ENCODE peak calls at places on chromosome X, in eight cellular contexts. H, K, B, I, P, A, D and E are unnamed samples.
A peak's percentile ranks its signal among the peaks of the same experiment; 100 is the strongest.

GRCh38 chrX:139823806-139824205 is 109.0 kb downstream of the ATP11C start:
- DNase-seq in H (no peak), K (no peak), B (no peak), I (peak; percentile 61), P (no peak), A (no peak), D (peak; percentile 25), E (no peak)

GRCh38 chrX:9878141-9878875 is 88.8 kb upstream of the CLDN34 start:
- DNase-seq in H (no peak), K (no peak), B (no peak), I (no peak), P (peak; percentile 24), A (no peak), D (peak; percentile 65), E (no peak)

GRCh38 chrX:44025611-44026010 is 52.4 kb upstream of the NDP start:
- DNase-seq in H (no peak), K (no peak), B (no peak), I (peak; percentile 45), P (peak; percentile 3), A (no peak), D (peak; percentile 24), E (no peak)

GRCh38 chrX:154398668-154399526 is 720 bp downstream of the RPL10 start:
- DNase-seq in H (no peak), K (peak; percentile 61), B (peak; percentile 88), I (peak; percentile 85), P (peak; percentile 81), A (peak; percentile 70), D (peak; percentile 67), E (peak; percentile 69)

GRCh38 chrX:73825569-73825968 is 262.6 kb downstream of the CHIC1 start:
- DNase-seq in H (no peak), K (no peak), B (no peak), I (no peak), P (no peak), A (no peak), D (no peak), E (no peak)

GRCh38 chrX:27918799-27919198 is 62.5 kb downstream of the DCAF8L1 start:
- DNase-seq in H (no peak), K (peak; percentile 6), B (no peak), I (peak; percentile 55), P (peak; percentile 13), A (no peak), D (peak; percentile 4), E (no peak)

GRCh38 chrX:154397888-154398667 is at the start of gene RPL10:
- DNase-seq in H (peak; percentile 83), K (peak; percentile 94), B (peak; percentile 95), I (peak; percentile 98), P (peak; percentile 98), A (peak; percentile 95), D (peak; percentile 97), E (peak; percentile 98)

GRCh38 chrX:120269379-120270035 is 18.9 kb downstream of the ZBTB33 start:
- DNase-seq in H (no peak), K (peak; percentile 71), B (no peak), I (peak; percentile 11), P (no peak), A (no peak), D (no peak), E (no peak)

GRCh38 chrX:74535633-74536141 is 78.7 kb downstream of the RLIM start:
- DNase-seq in H (no peak), K (peak; percentile 68), B (no peak), I (peak; percentile 61), P (peak; percentile 50), A (peak; percentile 44), D (peak; percentile 66), E (peak; percentile 88)

GRCh38 chrX:40158036-40158706 is 60.4 kb upstream of the BCOR start:
- DNase-seq in H (no peak), K (no peak), B (peak; percentile 51), I (no peak), P (no peak), A (peak; percentile 68), D (peak; percentile 17), E (peak; percentile 99)

GRCh38 chrX:40303256-40304077 is 205.7 kb upstream of the BCOR start:
- DNase-seq in H (no peak), K (no peak), B (peak; percentile 44), I (no peak), P (no peak), A (no peak), D (no peak), E (no peak)

GRCh38 chrX:113514906-113515305 is 674.3 kb upstream of the AMOT start:
- DNase-seq in H (no peak), K (no peak), B (no peak), I (no peak), P (no peak), A (no peak), D (no peak), E (no peak)

GRCh38 chrX:113510586-113510985 is 670.0 kb upstream of the AMOT start:
- DNase-seq in H (no peak), K (no peak), B (no peak), I (no peak), P (peak; percentile 1), A (no peak), D (no peak), E (no peak)

DNA sequence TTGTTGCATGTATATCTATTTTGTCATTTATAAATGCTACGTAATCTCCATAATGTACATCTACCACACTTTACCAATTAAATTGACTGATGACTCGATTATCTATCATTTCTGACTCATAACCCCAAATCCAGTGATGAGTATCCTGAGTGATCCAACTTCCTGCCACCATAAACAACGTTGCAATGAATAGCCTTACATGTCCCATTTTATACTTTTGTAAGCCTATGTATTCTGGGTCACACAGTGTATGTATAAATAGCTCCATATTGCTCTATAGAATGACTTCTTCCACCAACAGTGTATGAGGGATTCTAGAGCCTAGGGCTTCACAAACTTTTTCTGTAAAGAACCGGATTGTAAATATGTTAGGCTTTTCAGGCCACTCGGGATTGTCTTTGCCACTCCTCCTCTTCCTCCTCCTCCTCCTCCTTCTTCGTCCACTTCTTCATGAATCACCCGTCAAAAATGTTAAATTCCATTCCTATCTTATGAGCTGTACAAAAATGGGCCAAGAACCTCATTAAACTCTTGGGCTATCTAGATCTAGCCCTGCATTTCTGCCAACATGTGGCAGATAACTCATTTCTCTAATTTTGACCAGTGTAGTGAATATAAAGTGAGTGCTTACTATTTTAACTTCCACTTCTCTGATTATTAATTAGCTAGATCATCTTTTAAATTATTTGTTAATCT is 672.2 kb upstream of the AMOT start:
- DNase-seq in H (peak; percentile 48), K (peak; percentile 62), B (no peak), I (peak; percentile 39), P (peak; percentile 66), A (no peak), D (peak; percentile 37), E (peak; percentile 29)
- H2AFZ ChIP-seq in H (no peak overlapping the region), K (no peak overlapping the region), B (no peak overlapping the region), I (no peak overlapping the region), P (peak overlapping the region; percentile 44), A (no peak overlapping the region), D (no peak overlapping the region), E (no peak overlapping the region)

GRCh38 chrX:29746326-29746725 is 469.0 kb upstream of the MAGEB2 start:
- DNase-seq in H (no peak), K (no peak), B (no peak), I (peak; percentile 11), P (no peak), A (no peak), D (peak; percentile 55), E (no peak)
- TF ChIP-seq CTCF in H (no peak), K (no peak), B (no peak), I (no peak), P (no peak), A (no peak), D (no peak), E (no peak)

GRCh38 chrX:19735244-19735643 is 152.2 kb downstream of the SH3KBP1 start:
- DNase-seq in H (no peak), K (no peak), B (no peak), I (no peak), P (no peak), A (no peak), D (no peak), E (no peak)
- H3K9me3 ChIP-seq in H (no peaks in the 10 kb centered on the region), K (no peaks in the 10 kb centered on the region), B (no peaks in the 10 kb centered on the region), I (no peaks in the 10 kb centered on the region), P (no peaks in the 10 kb centered on the region), A (peaks cover 27% of the 10 kb centered on the region), D (no peaks in the 10 kb centered on the region), E (no peaks in the 10 kb centered on the region)

GRCh38 chrX:19747672-19748610 is 139.5 kb downstream of the SH3KBP1 start:
- DNase-seq in H (no peak), K (no peak), B (peak; percentile 83), I (no peak), P (no peak), A (no peak), D (no peak), E (no peak)

GRCh38 chrX:19743386-19743785 is 144.0 kb downstream of the SH3KBP1 start:
- DNase-seq in H (no peak), K (no peak), B (no peak), I (no peak), P (no peak), A (no peak), D (no peak), E (no peak)

GRCh38 chrX:19746919-19747671 is 140.3 kb downstream of the SH3KBP1 start:
- DNase-seq in H (no peak), K (no peak), B (no peak), I (no peak), P (no peak), A (no peak), D (no peak), E (no peak)

GRCh38 chrX:19740744-19741143 is 146.7 kb downstream of the SH3KBP1 start:
- DNase-seq in H (no peak), K (no peak), B (no peak), I (no peak), P (no peak), A (no peak), D (no peak), E (no peak)

GRCh38 chrX:19744231-19744630 is 143.2 kb downstream of the SH3KBP1 start:
- DNase-seq in H (no peak), K (no peak), B (no peak), I (no peak), P (no peak), A (no peak), D (no peak), E (no peak)
- H2AFZ ChIP-seq in H (no peak overlapping the region), K (no peak overlapping the region), B (no peak overlapping the region), I (no peak overlapping the region), P (no peak overlapping the region), A (no peak overlapping the region), D (no peak overlapping the region), E (no peak overlapping the region)